ENCODE peak calls at places on chromosomes 12 and 14, in eight cellular contexts. W is NCI-H2171 treated with DMSO at 0.1 percent for 48 hours, O is H7, N is NCI-H1105 treated with DMSO at 0.1 percent for 48 hours, C is AG04450, U is stomach, E is GM13976, S is glutamatergic neuron. Q is an unnamed sample.

GRCh38 chr14:54579606-54580005 is 12.7 kb downstream of the SAMD4A start:
- DNase-seq in W (no peak), O (no peak), N (no peak), C (no peak), U (no peak), E (no peak), S (no peak), Q (no peak)

GRCh38 chr12:21144309-21144708 is 13.3 kb downstream of the SLCO1B1 start:
- DNase-seq in W (no peak), O (no peak), N (no peak), C (no peak), U (no peak), E (no peak), S (no peak), Q (no peak)

GRCh38 chr14:61780125-61780524 is 17.9 kb downstream of the SNAPC1 start:
- DNase-seq in W (no peak), O (no peak), N (no peak), C (no peak), U (no peak), E (peak), S (no peak), Q (no peak)

GRCh38 chr14:69814397-69814796 is 17.4 kb upstream of the SLC10A1 start:
- DNase-seq in W (no peak), O (no peak), N (no peak), C (no peak), U (no peak), E (no peak), S (no peak), Q (no peak)

GRCh38 chr12:79773896-79774295 is 83.1 kb upstream of the PAWR start:
- DNase-seq in W (no peak), O (no peak), N (no peak), C (no peak), U (no peak), E (no peak), S (no peak), Q (no peak)

GRCh38 chr14:36647827-36648753 is 13.6 kb upstream of the PAX9 start:
- DNase-seq in W (peak), O (peak), N (peak), C (no peak), U (no peak), E (peak), S (peak), Q (no peak)

GRCh38 chr12:62273724-62274380 is 13.6 kb downstream of the USP15 start:
- DNase-seq in W (no peak), O (no peak), N (no peak), C (no peak), U (no peak), E (no peak), S (no peak), Q (no peak)

GRCh38 chr14:105394714-105395537 is 3.4 kb upstream of the TEX22 start:
- DNase-seq in W (no peak), O (no peak), N (no peak), C (no peak), U (no peak), E (no peak), S (no peak), Q (no peak)

GRCh38 chr12:49059385-49060232 is 985 bp downstream of the KMT2D start:
- DNase-seq in W (peak), O (peak), N (no peak), C (no peak), U (no peak), E (no peak), S (peak), Q (no peak)

GRCh38 chr14:101957406-101958234 is 6.8 kb upstream of the DYNC1H1 start:
- DNase-seq in W (no peak), O (no peak), N (no peak), C (no peak), U (no peak), E (no peak), S (no peak), Q (no peak)

GRCh38 chr12:108854453-108855283 is 2.7 kb downstream of the SSH1 start:
- DNase-seq in W (no peak), O (no peak), N (no peak), C (peak), U (no peak), E (peak), S (no peak), Q (no peak)

GRCh38 chr12:9796346-9796745 is 30.9 kb upstream of the KLRF1 start:
- DNase-seq in W (no peak), O (no peak), N (no peak), C (no peak), U (no peak), E (no peak), S (no peak), Q (no peak)

GRCh38 chr14:67722293-67722692 is 20.6 kb downstream of the RDH12 start:
- DNase-seq in W (peak), O (peak), N (no peak), C (no peak), U (peak), E (no peak), S (no peak), Q (peak)

GRCh38 chr12:105672576-105672975 is 342.1 kb downstream of the C12orf75 start:
- DNase-seq in W (no peak), O (no peak), N (no peak), C (no peak), U (peak), E (no peak), S (peak), Q (no peak)

GRCh38 chr12:40693503-40693863 is 1.2 kb downstream of the CNTN1 start:
- DNase-seq in W (peak), O (peak), N (peak), C (no peak), U (no peak), E (no peak), S (peak), Q (no peak)